ENCODE peak calls at places on chromosomes 3 and 15, in four cellular contexts. N, R, T and J are unnamed samples.

GRCh38 chr15:66496951-66497501 is 536 bp downstream of the SNAPC5 start:
- DNase-seq in R (no peak), N (no peak), T (no peak), J (no peak)

GRCh38 chr3:61562810-61563613 is 1.6 kb downstream of the PTPRG start:
- DNase-seq in N (peak), T (peak), R (no peak), J (no peak)

GRCh38 chr3:127254730-127255129 is 33.1 kb downstream of the PRR20G start:
- DNase-seq in T (no peak), N (no peak), R (no peak), J (no peak)

GRCh38 chr3:45545476-45545875 is 49.1 kb upstream of the LIMD1 start:
- DNase-seq in R (no peak), T (peak), N (no peak), J (no peak)

GRCh38 chr15:48592221-48592731 is 53.2 kb downstream of the FBN1 start:
- DNase-seq in R (peak), T (no peak), N (no peak), J (peak)

GRCh38 chr3:111080357-111080937 is 8.8 kb downstream of the NECTIN3 start:
- DNase-seq in R (no peak), N (no peak), T (no peak), J (peak)

GRCh38 chr3:33373082-33373437 is 67.1 kb downstream of the UBP1 start:
- DNase-seq in T (no peak), N (no peak), R (no peak), J (no peak)

GRCh38 chr3:23302276-23302675 is 99.1 kb downstream of the UBE2E2 start:
- DNase-seq in R (no peak), T (no peak), N (no peak), J (no peak)

GRCh38 chr15:90086868-90087268 is 15.4 kb downstream of the IDH2 start:
- DNase-seq in T (no peak), N (no peak), R (no peak), J (no peak)

GRCh38 chr15:71440479-71441071 is 325.3 kb downstream of the THSD4 start:
- DNase-seq in R (peak), T (no peak), N (no peak), J (peak)

GRCh38 chr15:81126887-81127286 is 7.2 kb upstream of the CFAP161 start:
- DNase-seq in T (no peak), N (no peak), R (no peak), J (no peak)

GRCh38 chr15:22930782-22931484 is 49.2 kb downstream of the CYFIP1 start:
- DNase-seq in N (no peak), R (no peak), T (peak), J (no peak)

GRCh38 chr3:172181936-172182708 is 142.7 kb downstream of the FNDC3B start:
- DNase-seq in R (no peak), T (no peak), N (no peak), J (no peak)

GRCh38 chr3:99780749-99781148 is 36.9 kb upstream of the CMSS1 start:
- DNase-seq in N (no peak), T (no peak), R (peak), J (peak)

GRCh38 chr3:5035692-5036535 is 56.7 kb downstream of the BHLHE40 start:
- DNase-seq in N (no peak), R (no peak), T (no peak), J (no peak)

GRCh38 chr3:99505646-99506269 is 132.6 kb upstream of the COL8A1 start:
- DNase-seq in T (peak), N (no peak), R (peak), J (no peak)

GRCh38 chr15:61131598-61131954 is 97.5 kb downstream of the RORA start:
- DNase-seq in N (no peak), R (no peak), T (no peak), J (no peak)

GRCh38 chr3:170690133-170690981 is 104.5 kb upstream of the SLC7A14 start:
- DNase-seq in T (peak), N (no peak), R (no peak), J (no peak)

GRCh38 chr15:29571728-29572454 is 250.4 kb downstream of the TJP1 start:
- DNase-seq in R (no peak), N (no peak), T (no peak), J (no peak)

GRCh38 chr3:42539871-42540714 is 37.6 kb downstream of the VIPR1 start:
- DNase-seq in N (no peak), R (no peak), T (no peak), J (no peak)

GRCh38 chr3:124588036-124588435 is 142.2 kb upstream of the UMPS start:
- DNase-seq in N (no peak), T (no peak), R (no peak), J (no peak)

GRCh38 chr15:85124173-85124572 is 142.5 kb downstream of the PDE8A start:
- DNase-seq in R (no peak), N (no peak), T (no peak), J (no peak)

GRCh38 chr15:48393650-48394049 is 62.4 kb downstream of the DUT start:
- DNase-seq in R (no peak), T (peak), N (no peak), J (no peak)

GRCh38 chr15:62572797-62573196 is 407.7 kb upstream of the C2CD4B start:
- DNase-seq in R (no peak), N (no peak), T (no peak), J (no peak)

GRCh38 chr15:84605225-84605882 is 4.5 kb downstream of the ZSCAN2 start:
- DNase-seq in N (no peak), R (no peak), T (no peak), J (no peak)

GRCh38 chr3:53733433-53733832 is 112.8 kb downstream of the CHDH start:
- DNase-seq in T (no peak), N (no peak), R (no peak), J (no peak)

GRCh38 chr3:69511361-69511760 is 125.5 kb upstream of the FRMD4B start:
- DNase-seq in R (no peak), T (no peak), N (no peak), J (no peak)

GRCh38 chr15:67792250-67792942 is 32.9 kb upstream of the SKOR1 start:
- DNase-seq in N (no peak), T (no peak), R (no peak), J (no peak)

GRCh38 chr3:162487138-162487537 is 990.5 kb downstream of the OTOL1 start:
- DNase-seq in R (no peak), T (no peak), N (no peak), J (no peak)

GRCh38 chr3:126570103-126570541 is 11.4 kb upstream of the C3orf22 start:
- DNase-seq in N (no peak), T (no peak), R (no peak), J (no peak)

GRCh38 chr3:192229866-192230265 is 497.5 kb downstream of the FGF12 start:
- DNase-seq in R (no peak), N (no peak), T (no peak), J (no peak)

GRCh38 chr3:124885466-124886167 is 1.5 kb downstream of the ITGB5 start:
- DNase-seq in R (no peak), T (no peak), N (no peak), J (no peak)

GRCh38 chr3:148789156-148789555 is 38.5 kb upstream of the CPB1 start:
- DNase-seq in R (no peak), N (no peak), T (no peak), J (peak)

GRCh38 chr15:73065114-73065513 is 12.9 kb downstream of the NEO1 start:
- DNase-seq in R (no peak), N (no peak), T (no peak), J (no peak)

GRCh38 chr3:49132437-49133225 is at the start of gene LAMB2:
- DNase-seq in R (peak), T (peak), N (peak), J (peak)
- TF ChIP-seq CTCF in R (peak), T (no peak), N (no peak), J (peak)

GRCh38 chr3:184354740-184355139 is 6.7 kb downstream of the CLCN2 start:
- DNase-seq in R (no peak), T (no peak), N (no peak), J (no peak)
- H3K4me3 ChIP-seq in R (no peak), T (no peak), N (no peak), J (no peak)

GRCh38 chr3:129978123-129978522 is 3.6 kb downstream of the TRH start:
- DNase-seq in T (no peak), N (no peak), R (no peak), J (no peak)
- TF ChIP-seq CTCF in T (no peak), N (no peak), R (no peak), J (no peak)

GRCh38 chr3:193851416-193851815 is 258.4 kb downstream of the OPA1 start:
- DNase-seq in T (no peak), N (no peak), R (no peak), J (no peak)
- H3K4me3 ChIP-seq in T (no peak), N (no peak), R (no peak), J (no peak)

DNA sequence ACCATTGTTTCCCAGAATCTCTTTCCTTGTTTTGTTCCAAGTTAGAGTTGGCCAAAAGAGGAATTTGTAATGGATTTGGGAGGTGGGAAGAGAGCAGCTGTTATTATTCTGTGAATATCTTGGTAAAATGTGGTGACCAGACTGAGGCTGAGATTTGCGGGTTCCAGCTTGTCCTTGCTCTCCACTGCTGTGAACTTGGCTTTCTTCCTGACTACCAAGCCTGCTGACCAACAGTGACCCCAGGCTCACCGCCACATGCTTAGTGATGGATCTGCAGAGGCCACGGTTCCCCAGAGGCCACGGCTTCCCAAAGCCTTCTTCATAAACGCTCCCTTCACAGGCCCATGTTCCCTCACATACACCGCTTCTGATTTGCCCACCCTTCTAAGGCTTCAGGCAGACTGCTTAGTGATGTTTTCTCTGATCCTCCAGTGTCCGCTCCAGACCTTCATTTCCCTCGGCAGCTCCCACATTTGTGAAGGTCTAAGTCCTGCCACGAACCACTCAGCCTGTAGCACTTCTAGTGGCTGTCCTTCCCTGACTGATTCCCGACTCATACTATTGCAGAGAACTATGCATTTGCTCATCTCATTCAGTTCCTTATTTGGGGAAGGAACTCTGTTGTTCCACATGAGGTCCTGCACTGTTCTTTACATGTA is 525.6 kb upstream of the RGMA start:
- DNase-seq in N (no peak), R (no peak), T (peak), J (no peak)
- TF ChIP-seq CTCF in N (no peak), R (no peak), T (no peak), J (no peak)

DNA sequence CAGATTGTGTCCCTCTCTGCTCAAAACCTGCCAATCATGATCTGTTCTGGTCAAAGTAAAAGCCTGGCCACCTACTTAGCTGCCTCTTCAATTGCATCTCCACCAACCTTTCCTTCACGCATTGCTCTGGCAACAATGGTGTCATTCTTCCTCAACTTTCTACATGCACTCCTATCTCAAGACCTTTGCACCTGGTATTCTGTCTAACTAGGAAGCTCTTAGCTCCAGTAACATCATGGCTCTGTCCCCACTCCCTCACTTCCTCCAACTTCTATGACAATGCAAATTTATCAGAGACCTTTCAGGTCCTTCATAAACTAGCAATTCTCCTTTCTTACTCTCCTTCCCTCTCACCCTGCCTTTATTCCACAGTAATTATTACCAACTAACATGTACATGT is 267.4 kb upstream of the ARL6 start:
- DNase-seq in R (no peak), N (no peak), T (no peak), J (no peak)
- H3K4me3 ChIP-seq in R (no peak), N (no peak), T (no peak), J (no peak)